ENCODE peak calls at places on chromosomes 7 and 10, in four cellular contexts. U is NCI-H460, Q is NCI-H748 treated with DMSO at 0.1 percent for 48 hours, Z is T-helper 1 cell. H is an unnamed sample.
A peak's percentile ranks its signal among the peaks of the same experiment; 100 is the strongest.

GRCh38 chr7:23191022-23191421 is 9.2 kb downstream of the NUP42 start:
- DNase-seq in U (no peak), Q (no peak), Z (no peak), H (no peak)

GRCh38 chr7:90900640-90901353 is 304.7 kb downstream of the CDK14 start:
- DNase-seq in U (no peak), Q (no peak), Z (no peak), H (no peak)

GRCh38 chr10:11440250-11441150 is 170.9 kb downstream of the USP6NL start:
- DNase-seq in U (no peak), Q (no peak), Z (no peak), H (no peak)

GRCh38 chr10:69684981-69685353 is 54.9 kb downstream of the FAM241B start:
- DNase-seq in U (no peak), Q (no peak), Z (no peak), H (no peak)

GRCh38 chr10:72095195-72095594 is 6.8 kb upstream of the SPOCK2 start:
- DNase-seq in U (no peak), Q (no peak), Z (no peak), H (no peak)

GRCh38 chr7:150339369-150339768 is 2.1 kb downstream of the RARRES2 start:
- DNase-seq in U (no peak), Q (no peak), Z (no peak), H (no peak)

GRCh38 chr10:114323023-114323422 is 81.3 kb downstream of the AFAP1L2 start:
- DNase-seq in U (no peak), Q (no peak), Z (no peak), H (no peak)

GRCh38 chr10:87776328-87776727 is 41.7 kb downstream of the ATAD1 start:
- DNase-seq in U (no peak), Q (no peak), Z (no peak), H (no peak)

GRCh38 chr7:17041324-17041723 is 159.5 kb upstream of the AGR3 start:
- DNase-seq in U (peak; percentile 85), Q (peak; percentile 4), Z (no peak), H (peak; percentile 40)

GRCh38 chr10:5014936-5015335 is 11.3 kb upstream of the AKR1C2 start:
- DNase-seq in U (no peak), Q (no peak), Z (no peak), H (no peak)

GRCh38 chr10:21528452-21529235 is 3.2 kb upstream of the SKIDA1 start:
- DNase-seq in U (no peak), Q (peak; percentile 59), Z (no peak), H (peak; percentile 41)

GRCh38 chr10:624312-624604 is 65.2 kb downstream of the DIP2C start:
- DNase-seq in U (no peak), Q (no peak), Z (no peak), H (no peak)

GRCh38 chr7:15972767-15973362 is 286.4 kb upstream of the MEOX2 start:
- DNase-seq in U (no peak), Q (no peak), Z (no peak), H (no peak)

GRCh38 chr10:122112625-122113160 is 123.7 kb downstream of the TACC2 start:
- DNase-seq in U (peak; percentile 93), Q (no peak), Z (no peak), H (peak; percentile 4)

GRCh38 chr7:155963356-155963755 is 151.1 kb upstream of the SHH start:
- DNase-seq in U (no peak), Q (no peak), Z (no peak), H (no peak)

GRCh38 chr7:734214-734613 is 7.1 kb upstream of the PRKAR1B start:
- DNase-seq in U (no peak), Q (no peak), Z (no peak), H (no peak)

GRCh38 chr10:48579251-48579960 is 25.5 kb downstream of the ARHGAP22 start:
- DNase-seq in U (no peak), Q (no peak), Z (no peak), H (no peak)

GRCh38 chr7:1943933-1944618 is 274.0 kb downstream of the ELFN1 start:
- DNase-seq in U (no peak), Q (no peak), Z (no peak), H (no peak)

GRCh38 chr10:102763037-102763607 is 19.4 kb downstream of the WBP1L start:
- DNase-seq in U (no peak), Q (no peak), Z (no peak), H (no peak)

GRCh38 chr10:79277579-79277978 is 69.7 kb upstream of the PPIF start:
- DNase-seq in U (no peak), Q (no peak), Z (no peak), H (no peak)

GRCh38 chr10:111211756-111212155 is 134.9 kb downstream of the ADRA2A start:
- DNase-seq in U (no peak), Q (no peak), Z (no peak), H (no peak)

GRCh38 chr10:3995302-3996210 is 210.5 kb upstream of the KLF6 start:
- DNase-seq in U (no peak), Q (no peak), Z (no peak), H (no peak)

GRCh38 chr7:157494506-157495176 is 157.8 kb downstream of the DNAJB6 start:
- DNase-seq in U (no peak), Q (no peak), Z (no peak), H (no peak)

GRCh38 chr7:30348083-30348560 is 63.7 kb downstream of the ZNRF2 start:
- DNase-seq in U (peak; percentile 46), Q (no peak), Z (peak; percentile 38), H (peak; percentile 20)

GRCh38 chr7:26868841-26869505 is 4.6 kb upstream of the SKAP2 start:
- DNase-seq in U (peak; percentile 66), Q (no peak), Z (no peak), H (no peak)

GRCh38 chr7:5594616-5595544 is 171.2 kb upstream of the TNRC18 start:
- DNase-seq in U (no peak), Q (no peak), Z (no peak), H (peak; percentile 36)